ENCODE peak calls at places on chromosomes 7 and 10, in five cellular contexts. I is choroid plexus epithelial cell, T is skeletal muscle cell, V is stomach, U is osteocyte. B is an unnamed sample.

GRCh38 chr10:62590305-62590704 is 214.2 kb upstream of the ADO start:
- DNase-seq in I (peak), U (no peak), V (no peak), T (no peak), B (no peak)

GRCh38 chr7:15972767-15973362 is 286.4 kb upstream of the MEOX2 start:
- DNase-seq in T (peak), V (no peak), I (peak), U (no peak), B (no peak)

GRCh38 chr7:37920619-37921339 is at the start of gene EPDR1:
- DNase-seq in U (peak), T (no peak), V (no peak), I (no peak), B (no peak)

GRCh38 chr7:107599262-107599661 is 19.2 kb downstream of the BCAP29 start:
- DNase-seq in U (no peak), V (no peak), T (no peak), I (no peak), B (no peak)

GRCh38 chr7:27161214-27161720 is 4.1 kb downstream of the HOXA9 start:
- DNase-seq in I (no peak), U (no peak), T (no peak), V (no peak), B (no peak)

GRCh38 chr10:121783782-121784372 is 144.0 kb downstream of the ATE1 start:
- DNase-seq in U (no peak), V (no peak), T (no peak), I (no peak), B (no peak)

GRCh38 chr7:91800389-91800788 is 80.1 kb downstream of the MTERF1 start:
- DNase-seq in T (no peak), I (no peak), U (no peak), V (no peak), B (no peak)

GRCh38 chr10:6119423-6119822 is 30.6 kb downstream of the RBM17 start:
- DNase-seq in U (no peak), V (no peak), I (no peak), T (no peak), B (no peak)

GRCh38 chr7:141431143-141431479 is 120.1 kb upstream of the AGK start:
- DNase-seq in I (no peak), U (no peak), T (no peak), V (no peak), B (no peak)

GRCh38 chr10:1643911-1644810 is 93.2 kb downstream of the ADARB2 start:
- DNase-seq in V (no peak), U (no peak), T (no peak), I (no peak), B (no peak)

GRCh38 chr10:129621694-129622093 is 154.7 kb downstream of the MGMT start:
- DNase-seq in T (no peak), V (no peak), U (no peak), I (no peak), B (no peak)

GRCh38 chr10:23063387-23064287 is 31.7 kb upstream of the MSRB2 start:
- DNase-seq in U (peak), T (no peak), V (no peak), I (peak), B (no peak)

GRCh38 chr7:38839846-38840245 is 69.1 kb downstream of the VPS41 start:
- DNase-seq in I (no peak), U (no peak), T (no peak), V (no peak), B (no peak)

GRCh38 chr7:101058355-101058754 is 26.9 kb upstream of the TRIM56 start:
- DNase-seq in V (peak), T (peak), U (no peak), I (peak), B (peak)

GRCh38 chr10:7339503-7339902 is 71.3 kb downstream of the SFMBT2 start:
- DNase-seq in V (no peak), I (no peak), T (no peak), U (no peak), B (no peak)

GRCh38 chr7:104814671-104815400 is 199.2 kb upstream of the KMT2E start:
- DNase-seq in U (no peak), I (no peak), V (no peak), T (no peak), B (no peak)

GRCh38 chr10:4533626-4534025 is 292.4 kb upstream of the AKR1E2 start:
- DNase-seq in T (no peak), U (no peak), V (no peak), I (peak), B (no peak)

GRCh38 chr10:101843032-101843991 is at the start of gene KCNIP2:
- DNase-seq in V (no peak), U (no peak), I (no peak), T (no peak), B (no peak)

GRCh38 chr10:122455376-122456056 is 1.1 kb downstream of the ARMS2 start:
- DNase-seq in U (no peak), I (no peak), T (no peak), V (no peak), B (peak)

GRCh38 chr7:159014297-159015062 is 130.2 kb downstream of the VIPR2 start:
- DNase-seq in V (no peak), U (no peak), T (no peak), I (no peak), B (no peak)

GRCh38 chr10:5478694-5479305 is 20.6 kb downstream of the CALML5 start:
- DNase-seq in T (no peak), V (no peak), I (no peak), U (no peak), B (no peak)

GRCh38 chr7:70371652-70372051 is 760.3 kb upstream of the GALNT17 start:
- DNase-seq in U (no peak), I (no peak), T (no peak), V (no peak), B (no peak)

GRCh38 chr10:17737021-17737965 is 14.7 kb upstream of the TMEM236 start:
- DNase-seq in U (no peak), I (peak), V (peak), T (peak), B (no peak)

GRCh38 chr7:144763291-144763690 is 72.6 kb downstream of the TPK1 start:
- DNase-seq in I (no peak), V (no peak), U (no peak), T (no peak), B (no peak)

GRCh38 chr10:114458955-114459354 is 54.7 kb upstream of the AFAP1L2 start:
- DNase-seq in T (no peak), I (peak), V (peak), U (no peak), B (no peak)

GRCh38 chr10:123831259-123831658 is 60.3 kb downstream of the CPXM2 start:
- DNase-seq in I (no peak), T (no peak), U (no peak), V (no peak), B (no peak)

GRCh38 chr10:26733750-26734568 is 36.5 kb downstream of the PDSS1 start:
- DNase-seq in V (peak), I (no peak), U (no peak), T (no peak), B (no peak)

GRCh38 chr7:91657386-91658120 is 222.9 kb downstream of the MTERF1 start:
- DNase-seq in V (no peak), T (peak), I (peak), U (no peak), B (peak)

GRCh38 chr10:102773986-102774385 is 30.2 kb downstream of the WBP1L start:
- DNase-seq in V (no peak), T (no peak), I (peak), U (no peak), B (no peak)

GRCh38 chr7:130266258-130266960 is at the start of gene CPA2:
- DNase-seq in U (no peak), V (no peak), I (no peak), T (no peak), B (no peak)

GRCh38 chr7:158402471-158402870 is 185.2 kb downstream of the PTPRN2 start:
- DNase-seq in V (no peak), I (no peak), T (no peak), U (no peak), B (no peak)

GRCh38 chr7:12741951-12742575 is 54.6 kb downstream of the ARL4A start:
- DNase-seq in T (no peak), U (no peak), I (peak), V (no peak), B (no peak)

GRCh38 chr10:31186225-31187010 is 132.6 kb upstream of the ZEB1 start:
- DNase-seq in V (no peak), I (no peak), T (no peak), U (no peak), B (peak)

GRCh38 chr10:69801434-69802315 is at the start of gene COL13A1:
- DNase-seq in T (no peak), I (peak), U (no peak), V (no peak), B (no peak)

GRCh38 chr10:25226775-25227682 is 52.2 kb downstream of the GPR158 start:
- DNase-seq in V (peak), U (no peak), T (peak), I (peak), B (no peak)

GRCh38 chr7:69067397-69067796 is 530.9 kb upstream of the AUTS2 start:
- DNase-seq in U (no peak), V (peak), I (peak), T (no peak), B (peak)

GRCh38 chr7:47333131-47333887 is 248.6 kb downstream of the TNS3 start:
- DNase-seq in U (peak), V (no peak), T (no peak), I (no peak), B (no peak)

GRCh38 chr10:81179805-81180452 is 642.2 kb downstream of the SH2D4B start:
- DNase-seq in I (peak), T (no peak), U (no peak), V (no peak), B (no peak)

GRCh38 chr10:2488606-2489005 is 578.7 kb upstream of the PFKP start:
- DNase-seq in T (no peak), I (no peak), U (no peak), V (no peak), B (no peak)

GRCh38 chr7:24847754-24848153 is 90.5 kb upstream of the GSDME start:
- DNase-seq in V (no peak), T (no peak), U (no peak), I (no peak), B (no peak)